ENCODE peak calls at places on chromosome 20, in seven cellular contexts. H is HCT116, K is GM12878, W is SK-N-SH, F is K562, T is H1, V is HepG2. Q is an unnamed sample.

GRCh38 chr20:39849664-39850063 is 839.4 kb downstream of the MAFB start:
- DNase-seq in H (no peak), K (no peak), W (peak; percentile 70), F (no peak), T (no peak), V (no peak), Q (no peak)

GRCh38 chr20:11585752-11586352 is 331.8 kb upstream of the BTBD3 start:
- DNase-seq in H (peak; percentile 23), K (no peak), W (no peak), F (no peak), T (no peak), V (peak; percentile 16), Q (no peak)

GRCh38 chr20:32158943-32159660 is 48.4 kb downstream of the PLAGL2 start:
- DNase-seq in H (no peak), K (no peak), W (no peak), F (no peak), T (no peak), V (no peak), Q (no peak)

GRCh38 chr20:21526776-21527175 is 12.9 kb upstream of the NKX2-2 start:
- DNase-seq in H (no peak), K (no peak), W (no peak), F (no peak), T (no peak), V (no peak), Q (no peak)

GRCh38 chr20:13858496-13859270 is 73.9 kb downstream of the NDUFAF5 start:
- DNase-seq in H (no peak), K (no peak), W (no peak), F (no peak), T (no peak), V (no peak), Q (no peak)

GRCh38 chr20:2331092-2331491 is 35.3 kb downstream of the TGM3 start:
- DNase-seq in H (no peak), K (no peak), W (no peak), F (no peak), T (no peak), V (no peak), Q (no peak)

GRCh38 chr20:33655164-33655563 is 7.0 kb upstream of the C20orf144 start:
- DNase-seq in H (no peak), K (no peak), W (no peak), F (no peak), T (no peak), V (no peak), Q (no peak)

GRCh38 chr20:1588869-1589460 is 30.8 kb downstream of the SIRPB1 start:
- DNase-seq in H (no peak), K (no peak), W (peak; percentile 4), F (no peak), T (no peak), V (no peak), Q (no peak)

GRCh38 chr20:23156170-23156841 is 70.2 kb upstream of the CD93 start:
- DNase-seq in H (peak; percentile 78), K (no peak), W (no peak), F (no peak), T (peak; percentile 28), V (peak; percentile 50), Q (peak; percentile 67)

GRCh38 chr20:34076952-34077351 is 35.1 kb downstream of the EIF2S2 start:
- DNase-seq in H (no peak), K (no peak), W (no peak), F (no peak), T (no peak), V (no peak), Q (no peak)

GRCh38 chr20:9280654-9281053 is 211.8 kb downstream of the PLCB4 start:
- DNase-seq in H (no peak), K (no peak), W (peak; percentile 4), F (no peak), T (no peak), V (no peak), Q (no peak)

GRCh38 chr20:11917663-11918062 is at the start of gene BTBD3:
- DNase-seq in H (no peak), K (no peak), W (peak; percentile 39), F (no peak), T (no peak), V (no peak), Q (no peak)

GRCh38 chr20:14264869-14265268 is 72.5 kb downstream of the FLRT3 start:
- DNase-seq in H (no peak), K (no peak), W (peak; percentile 4), F (no peak), T (no peak), V (peak; percentile 22), Q (no peak)

GRCh38 chr20:10476319-10476724 is 41.2 kb downstream of the SLX4IP start:
- DNase-seq in H (no peak), K (peak; percentile 60), W (no peak), F (peak; percentile 32), T (no peak), V (no peak), Q (no peak)

GRCh38 chr20:9160341-9160740 is 91.5 kb downstream of the PLCB4 start:
- DNase-seq in H (no peak), K (no peak), W (no peak), F (no peak), T (no peak), V (no peak), Q (no peak)

GRCh38 chr20:9218412-9219001 is 149.6 kb downstream of the PLCB4 start:
- DNase-seq in H (no peak), K (no peak), W (no peak), F (peak; percentile 6), T (no peak), V (no peak), Q (no peak)

GRCh38 chr20:57060407-57061057 is 205.9 kb downstream of the BMP7 start:
- DNase-seq in H (no peak), K (no peak), W (no peak), F (no peak), T (no peak), V (no peak), Q (no peak)

GRCh38 chr20:59435496-59435895 is 135.1 kb downstream of the EDN3 start:
- DNase-seq in H (no peak), K (no peak), W (no peak), F (no peak), T (no peak), V (no peak), Q (no peak)

GRCh38 chr20:23152308-23152892 is 66.3 kb upstream of the CD93 start:
- DNase-seq in H (no peak), K (no peak), W (no peak), F (peak; percentile 56), T (peak; percentile 27), V (peak; percentile 90), Q (no peak)

GRCh38 chr20:52103911-52104545 is 87.6 kb downstream of the ZFP64 start:
- DNase-seq in H (no peak), K (no peak), W (no peak), F (no peak), T (peak; percentile 70), V (no peak), Q (no peak)

GRCh38 chr20:63945031-63945658 is 11.1 kb downstream of the UCKL1 start:
- DNase-seq in H (no peak), K (no peak), W (no peak), F (no peak), T (no peak), V (no peak), Q (no peak)

GRCh38 chr20:63944078-63944941 is 11.9 kb downstream of the UCKL1 start:
- DNase-seq in H (no peak), K (no peak), W (no peak), F (no peak), T (no peak), V (no peak), Q (no peak)

GRCh38 chr20:63946986-63947637 is 9.1 kb downstream of the UCKL1 start:
- DNase-seq in H (no peak), K (no peak), W (no peak), F (no peak), T (no peak), V (no peak), Q (no peak)

GRCh38 chr20:63947638-63948456 is 8.4 kb downstream of the UCKL1 start:
- DNase-seq in H (no peak), K (no peak), W (no peak), F (no peak), T (no peak), V (no peak), Q (no peak)

GRCh38 chr20:63945921-63946920 is 10.0 kb downstream of the UCKL1 start:
- DNase-seq in H (no peak), K (no peak), W (no peak), F (no peak), T (no peak), V (no peak), Q (no peak)
- TF ChIP-seq POLR2AphosphoS5 in H (no peak), K (no peak), W (no peak), F (no peak), T (no peak), V (no peak), Q (no peak)

GRCh38 chr20:48164034-48164433 is 378.8 kb upstream of the SULF2 start:
- DNase-seq in H (no peak), K (no peak), W (no peak), F (no peak), T (no peak), V (no peak), Q (no peak)
- TF ChIP-seq SIN3A in H (no peak), K (no peak), W (no peak), F (no peak), T (no peak), V (no peak), Q (no peak)

DNA sequence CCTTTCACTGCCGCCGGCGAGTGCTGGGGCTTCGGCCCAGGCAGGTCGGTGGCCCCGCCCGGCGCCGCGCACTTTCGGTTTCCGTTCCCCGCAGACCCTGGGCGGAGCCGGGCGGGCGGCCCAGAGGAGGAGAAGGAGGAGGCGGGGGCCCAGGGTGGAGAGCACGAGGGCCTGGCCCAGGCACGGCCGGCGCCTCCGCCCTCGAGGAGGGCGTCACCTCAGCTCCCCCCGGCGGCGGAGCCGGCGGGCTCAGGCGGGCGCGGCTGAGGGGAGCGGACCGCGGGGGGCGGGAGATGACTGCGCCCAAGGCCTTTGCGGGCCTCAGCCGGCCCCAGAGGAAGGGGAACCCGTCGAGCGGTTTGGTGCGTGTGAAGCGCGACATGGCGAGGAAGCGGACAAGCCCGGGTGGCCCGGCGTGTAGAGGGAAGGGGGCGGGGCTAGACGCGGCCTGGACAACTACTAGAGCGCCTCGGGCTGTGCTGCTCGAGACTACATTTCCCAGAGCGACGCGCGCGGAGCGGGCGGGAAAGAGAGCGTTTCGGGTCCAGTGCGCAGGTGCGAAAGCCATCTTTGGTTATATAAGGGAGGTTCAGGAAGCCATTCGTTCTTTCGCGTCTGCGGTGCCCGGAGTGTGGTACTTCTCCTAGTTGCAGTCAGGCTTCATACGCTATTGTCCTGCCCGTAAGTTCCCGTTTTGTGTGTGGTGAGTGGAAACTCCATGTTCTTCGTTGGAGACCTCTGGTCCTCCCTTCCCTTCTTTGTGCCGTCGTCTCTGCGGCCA is at the start of gene ZNFX1:
- DNase-seq in H (peak; percentile 94), K (peak; percentile 95), W (peak; percentile 96), F (peak; percentile 92), T (peak; percentile 98), V (peak; percentile 99), Q (peak; percentile 95)
- H3K4me1 ChIP-seq in H (peaks cover 53% of the 10 kb centered on the region), K (peaks cover 3% of the 10 kb centered on the region), W (peaks cover 17% of the 10 kb centered on the region), F (peaks cover 19% of the 10 kb centered on the region), T (no peaks in the 10 kb centered on the region), V (peaks cover 60% of the 10 kb centered on the region), Q (peaks cover 28% of the 10 kb centered on the region)

DNA sequence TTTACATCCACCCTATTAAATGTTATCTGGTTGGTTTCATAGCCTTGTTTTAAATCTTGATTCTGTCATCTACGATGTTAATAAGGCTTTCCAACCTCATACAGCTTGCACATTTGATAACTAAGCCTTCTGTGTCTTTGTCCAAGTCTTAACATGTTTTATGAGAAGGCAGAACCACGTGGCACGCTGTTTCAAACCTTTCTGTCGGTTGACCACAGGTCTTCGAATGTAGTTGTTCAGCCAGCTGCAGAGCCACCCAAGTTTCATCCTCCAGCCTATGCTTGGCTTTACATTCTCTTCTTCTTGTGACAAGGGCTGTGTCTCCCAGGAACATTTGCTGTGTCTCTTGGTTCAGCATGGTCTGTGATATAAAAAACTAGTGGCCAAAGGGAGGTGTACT is 15.7 kb upstream of the SGK2 start:
- DNase-seq in H (no peak), K (no peak), W (no peak), F (no peak), T (no peak), V (no peak), Q (no peak)
- TF ChIP-seq POLR2AphosphoS5 in H (no peak), K (no peak), W (no peak), F (no peak), T (no peak), V (no peak), Q (no peak)

Q was measured in Panc1.